ENCODE peak calls at places on chromosomes 3 and 15, in six cellular contexts. One of them, this sample, is unnamed.

GRCh38 chr15:31814082-31814481 is 216.2 kb upstream of the CHRNA7 start:
- DNase-seq in mucosa of descending colon: no peak
- DNase-seq in coronary artery: no peak
- DNase-seq in heart right ventricle: no peak
- DNase-seq in A549: no peak
- DNase-seq in keratinocyte: no peak
- DNase-seq in this sample: no peak

GRCh38 chr3:133915685-133916639 is 20.3 kb upstream of the RAB6B start:
- DNase-seq in mucosa of descending colon: no peak
- DNase-seq in coronary artery: no peak
- DNase-seq in heart right ventricle: no peak
- DNase-seq in A549: no peak
- DNase-seq in keratinocyte: no peak
- DNase-seq in this sample: no peak

GRCh38 chr3:131402391-131403039 is 20.9 kb downstream of the NUDT16 start:
- DNase-seq in mucosa of descending colon: no peak
- DNase-seq in coronary artery: no peak
- DNase-seq in heart right ventricle: no peak
- DNase-seq in A549: no peak
- DNase-seq in keratinocyte: peak
- DNase-seq in this sample: peak

GRCh38 chr15:73225358-73226015 is 143.3 kb downstream of the HCN4 start:
- DNase-seq in mucosa of descending colon: peak
- DNase-seq in coronary artery: no peak
- DNase-seq in heart right ventricle: no peak
- DNase-seq in A549: no peak
- DNase-seq in keratinocyte: no peak
- DNase-seq in this sample: no peak

GRCh38 chr15:27179789-27180188 is 208.8 kb downstream of the GABRG3 start:
- DNase-seq in mucosa of descending colon: no peak
- DNase-seq in coronary artery: no peak
- DNase-seq in heart right ventricle: no peak
- DNase-seq in A549: no peak
- DNase-seq in keratinocyte: no peak
- DNase-seq in this sample: no peak

GRCh38 chr3:48129921-48130320 is 58.3 kb downstream of the CDC25A start:
- DNase-seq in mucosa of descending colon: no peak
- DNase-seq in coronary artery: no peak
- DNase-seq in heart right ventricle: no peak
- DNase-seq in A549: no peak
- DNase-seq in keratinocyte: no peak
- DNase-seq in this sample: peak

GRCh38 chr15:30859091-30859874 is 44.4 kb upstream of the FAN1 start:
- DNase-seq in mucosa of descending colon: no peak
- DNase-seq in coronary artery: no peak
- DNase-seq in heart right ventricle: no peak
- DNase-seq in A549: peak
- DNase-seq in keratinocyte: no peak
- DNase-seq in this sample: peak

GRCh38 chr3:124813541-124813940 is 73.6 kb downstream of the ITGB5 start:
- DNase-seq in mucosa of descending colon: no peak
- DNase-seq in coronary artery: no peak
- DNase-seq in heart right ventricle: no peak
- DNase-seq in A549: no peak
- DNase-seq in keratinocyte: no peak
- DNase-seq in this sample: no peak

GRCh38 chr15:56739964-56740640 is 6.8 kb upstream of the ZNF280D start:
- DNase-seq in mucosa of descending colon: no peak
- DNase-seq in coronary artery: no peak
- DNase-seq in heart right ventricle: no peak
- DNase-seq in A549: no peak
- DNase-seq in keratinocyte: no peak
- DNase-seq in this sample: peak

GRCh38 chr3:31704651-31705179 is 172.0 kb downstream of the STT3B start:
- DNase-seq in mucosa of descending colon: peak
- DNase-seq in coronary artery: no peak
- DNase-seq in heart right ventricle: no peak
- DNase-seq in A549: peak
- DNase-seq in keratinocyte: no peak
- DNase-seq in this sample: peak

GRCh38 chr3:174270841-174271240 is 588.3 kb upstream of the NAALADL2 start:
- DNase-seq in mucosa of descending colon: no peak
- DNase-seq in coronary artery: no peak
- DNase-seq in heart right ventricle: no peak
- DNase-seq in A549: no peak
- DNase-seq in keratinocyte: no peak
- DNase-seq in this sample: peak

GRCh38 chr15:52789601-52790165 is 453 bp downstream of the ONECUT1 start:
- DNase-seq in mucosa of descending colon: no peak
- DNase-seq in coronary artery: no peak
- DNase-seq in heart right ventricle: no peak
- DNase-seq in A549: no peak
- DNase-seq in keratinocyte: no peak
- DNase-seq in this sample: peak

GRCh38 chr3:128561504-128561903 is 68.5 kb upstream of the GATA2 start:
- DNase-seq in mucosa of descending colon: no peak
- DNase-seq in coronary artery: no peak
- DNase-seq in heart right ventricle: no peak
- DNase-seq in A549: no peak
- DNase-seq in keratinocyte: no peak
- DNase-seq in this sample: no peak

GRCh38 chr15:85530079-85530478 is 149.7 kb downstream of the AKAP13 start:
- DNase-seq in mucosa of descending colon: no peak
- DNase-seq in coronary artery: no peak
- DNase-seq in heart right ventricle: no peak
- DNase-seq in A549: no peak
- DNase-seq in keratinocyte: no peak
- DNase-seq in this sample: no peak

GRCh38 chr3:126017310-126017709 is 48.3 kb downstream of the ROPN1B start:
- DNase-seq in mucosa of descending colon: no peak
- DNase-seq in coronary artery: no peak
- DNase-seq in heart right ventricle: no peak
- DNase-seq in A549: no peak
- DNase-seq in keratinocyte: no peak
- DNase-seq in this sample: no peak

GRCh38 chr3:143024351-143024960 is 23.1 kb downstream of the U2SURP start:
- DNase-seq in mucosa of descending colon: no peak
- DNase-seq in coronary artery: no peak
- DNase-seq in heart right ventricle: no peak
- DNase-seq in A549: no peak
- DNase-seq in keratinocyte: no peak
- DNase-seq in this sample: no peak

GRCh38 chr15:78358114-78358513 is 18.0 kb downstream of the CRABP1 start:
- DNase-seq in mucosa of descending colon: no peak
- DNase-seq in coronary artery: no peak
- DNase-seq in heart right ventricle: no peak
- DNase-seq in A549: no peak
- DNase-seq in keratinocyte: no peak
- DNase-seq in this sample: peak

GRCh38 chr3:172659246-172660002 is 51.4 kb downstream of the NCEH1 start:
- DNase-seq in mucosa of descending colon: no peak
- DNase-seq in coronary artery: no peak
- DNase-seq in heart right ventricle: no peak
- DNase-seq in A549: no peak
- DNase-seq in keratinocyte: no peak
- DNase-seq in this sample: peak

GRCh38 chr3:69861556-69861955 is 122.3 kb downstream of the MITF start:
- DNase-seq in mucosa of descending colon: no peak
- DNase-seq in coronary artery: no peak
- DNase-seq in heart right ventricle: no peak
- DNase-seq in A549: no peak
- DNase-seq in keratinocyte: no peak
- DNase-seq in this sample: no peak

GRCh38 chr3:123605789-123606234 is 21.0 kb upstream of the HACD2 start:
- DNase-seq in mucosa of descending colon: no peak
- DNase-seq in coronary artery: no peak
- DNase-seq in heart right ventricle: no peak
- DNase-seq in A549: peak
- DNase-seq in keratinocyte: no peak
- DNase-seq in this sample: peak

GRCh38 chr15:100768501-100768931 is 111.1 kb upstream of the ALDH1A3 start:
- DNase-seq in mucosa of descending colon: no peak
- DNase-seq in coronary artery: peak
- DNase-seq in heart right ventricle: no peak
- DNase-seq in A549: no peak
- DNase-seq in keratinocyte: no peak
- DNase-seq in this sample: no peak

GRCh38 chr15:51336011-51336410 is 2.4 kb downstream of the CYP19A1 start:
- DNase-seq in mucosa of descending colon: no peak
- DNase-seq in coronary artery: no peak
- DNase-seq in heart right ventricle: peak
- DNase-seq in A549: no peak
- DNase-seq in keratinocyte: no peak
- DNase-seq in this sample: no peak

GRCh38 chr15:99707481-99708270 is 25.6 kb downstream of the LYSMD4 start:
- DNase-seq in mucosa of descending colon: no peak
- DNase-seq in coronary artery: no peak
- DNase-seq in heart right ventricle: no peak
- DNase-seq in A549: no peak
- DNase-seq in keratinocyte: no peak
- DNase-seq in this sample: peak

GRCh38 chr3:177443469-177443868 is 246.2 kb upstream of the TBL1XR1 start:
- DNase-seq in mucosa of descending colon: no peak
- DNase-seq in coronary artery: no peak
- DNase-seq in heart right ventricle: no peak
- DNase-seq in A549: no peak
- DNase-seq in keratinocyte: no peak
- DNase-seq in this sample: no peak

GRCh38 chr3:154023148-154023547 is 98.0 kb upstream of the ARHGEF26 start:
- DNase-seq in mucosa of descending colon: no peak
- DNase-seq in coronary artery: no peak
- DNase-seq in heart right ventricle: no peak
- DNase-seq in A549: peak
- DNase-seq in keratinocyte: no peak
- DNase-seq in this sample: peak

GRCh38 chr3:28317438-28318022 is 31.0 kb upstream of the ZCWPW2 start:
- DNase-seq in mucosa of descending colon: no peak
- DNase-seq in coronary artery: no peak
- DNase-seq in heart right ventricle: no peak
- DNase-seq in A549: peak
- DNase-seq in keratinocyte: no peak
- DNase-seq in this sample: peak

DNA sequence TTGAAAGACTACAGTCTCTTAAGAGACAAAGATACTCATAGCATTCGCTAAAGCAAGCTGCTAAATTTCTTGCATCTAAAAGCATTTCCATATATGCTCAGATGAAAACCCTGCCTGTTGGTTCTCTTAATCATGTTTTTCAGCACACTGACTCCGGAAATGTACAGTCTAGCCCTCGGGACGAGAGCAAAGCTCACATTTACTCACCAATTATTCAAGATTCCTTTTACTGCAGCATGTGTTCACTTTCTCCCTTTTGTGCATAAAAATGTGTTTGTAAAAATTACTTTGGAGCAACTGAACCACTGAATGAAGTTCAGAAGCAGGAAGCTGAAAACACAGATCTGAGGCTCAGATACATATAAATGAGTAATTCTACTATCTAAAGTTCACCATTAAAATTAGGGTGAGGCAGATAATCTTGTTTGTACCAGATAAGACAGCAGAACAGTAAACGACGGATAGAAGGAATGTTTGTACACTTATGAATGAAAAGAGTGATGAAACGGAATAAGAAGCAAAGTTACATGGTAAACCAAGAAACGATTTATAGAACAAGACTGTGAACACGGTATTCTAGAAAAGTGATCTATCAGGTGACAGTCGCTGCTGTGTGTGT is 118.7 kb downstream of the GOLIM4 start:
- DNase-seq in mucosa of descending colon: no peak
- DNase-seq in coronary artery: no peak
- DNase-seq in heart right ventricle: no peak
- DNase-seq in A549: no peak
- DNase-seq in keratinocyte: no peak
- DNase-seq in this sample: no peak
- H3K4me3 ChIP-seq in mucosa of descending colon: no peak
- H3K4me3 ChIP-seq in coronary artery: no peak
- H3K4me3 ChIP-seq in heart right ventricle: no peak
- H3K4me3 ChIP-seq in A549: no peak
- H3K4me3 ChIP-seq in keratinocyte: no peak
- H3K4me3 ChIP-seq in this sample: no peak

DNA sequence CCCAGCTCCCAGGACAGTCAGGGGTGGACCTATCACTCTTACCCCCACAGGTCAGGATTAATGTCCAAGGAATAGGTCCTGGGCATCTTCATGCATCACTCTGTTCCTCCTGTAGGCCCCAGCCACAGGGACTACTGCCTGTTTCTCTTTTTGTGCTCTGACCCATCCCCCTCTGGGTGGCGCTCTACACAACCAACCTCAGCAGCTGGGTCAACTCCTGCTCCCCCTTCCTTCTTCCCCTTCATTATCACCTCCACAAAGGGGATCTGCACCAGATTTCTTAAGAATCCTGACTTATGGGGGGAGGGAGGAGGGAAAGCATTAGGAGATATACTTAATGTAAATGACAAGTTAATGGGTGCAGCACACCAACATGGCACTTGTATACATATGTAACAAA is 12.2 kb upstream of the TRANK1 start:
- DNase-seq in mucosa of descending colon: no peak
- DNase-seq in coronary artery: no peak
- DNase-seq in heart right ventricle: no peak
- DNase-seq in A549: no peak
- DNase-seq in keratinocyte: no peak
- DNase-seq in this sample: no peak
- TF ChIP-seq CTCF in mucosa of descending colon: no peak
- TF ChIP-seq CTCF in coronary artery: no peak
- TF ChIP-seq CTCF in heart right ventricle: no peak
- TF ChIP-seq CTCF in A549: no peak
- TF ChIP-seq CTCF in keratinocyte: no peak
- TF ChIP-seq CTCF in this sample: no peak

DNA sequence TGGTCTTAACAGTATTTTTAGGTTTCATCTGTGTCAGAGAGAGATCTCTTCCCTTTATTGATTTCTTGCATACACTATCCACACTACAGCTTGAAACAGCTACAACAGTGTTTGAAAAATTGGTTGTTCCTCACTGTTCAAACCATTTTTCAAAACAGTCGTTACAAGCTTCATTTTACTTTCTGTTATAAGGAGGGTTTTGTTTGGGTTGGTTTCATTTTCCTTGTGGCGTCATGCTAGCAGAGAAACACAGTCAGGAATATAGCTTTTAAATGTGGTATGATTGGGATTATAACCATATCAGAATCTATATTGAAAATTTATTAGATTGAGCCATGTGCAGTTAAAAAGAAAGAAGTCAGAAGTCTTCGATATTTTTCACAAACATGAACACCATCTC is 400.6 kb downstream of the ZBTB20 start:
- DNase-seq in mucosa of descending colon: no peak
- DNase-seq in coronary artery: no peak
- DNase-seq in heart right ventricle: no peak
- DNase-seq in A549: no peak
- DNase-seq in keratinocyte: no peak
- DNase-seq in this sample: peak
- H3K4me3 ChIP-seq in mucosa of descending colon: no peak
- H3K4me3 ChIP-seq in coronary artery: peak
- H3K4me3 ChIP-seq in heart right ventricle: peak
- H3K4me3 ChIP-seq in A549: peak
- H3K4me3 ChIP-seq in keratinocyte: no peak
- H3K4me3 ChIP-seq in this sample: peak

DNA sequence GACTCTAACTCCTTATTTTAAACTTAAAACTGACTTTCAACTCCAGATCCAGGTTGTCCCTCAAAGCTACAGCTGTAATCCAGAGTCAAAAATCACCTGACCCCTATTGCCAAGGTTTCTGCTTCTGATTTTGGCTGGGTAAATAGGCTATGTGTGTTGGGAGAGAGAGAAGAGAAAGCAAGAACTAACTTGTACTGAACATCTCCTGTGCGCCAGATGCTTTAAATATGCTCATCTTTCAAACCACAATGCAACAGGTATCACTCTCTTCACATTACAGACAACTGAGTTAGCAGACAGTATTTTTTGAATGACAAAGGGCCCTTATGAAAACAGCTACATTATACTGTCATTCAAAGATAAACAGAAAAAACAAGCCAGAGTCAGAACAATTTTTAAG is 7.0 kb downstream of the WWTR1 start:
- DNase-seq in mucosa of descending colon: no peak
- DNase-seq in coronary artery: no peak
- DNase-seq in heart right ventricle: no peak
- DNase-seq in A549: no peak
- DNase-seq in keratinocyte: no peak
- DNase-seq in this sample: no peak
- TF ChIP-seq CTCF in mucosa of descending colon: no peak
- TF ChIP-seq CTCF in coronary artery: no peak
- TF ChIP-seq CTCF in heart right ventricle: no peak
- TF ChIP-seq CTCF in A549: no peak
- TF ChIP-seq CTCF in keratinocyte: no peak
- TF ChIP-seq CTCF in this sample: no peak

This sample was measured in fibroblast of mammary gland.